ENCODE peak calls at places on chromosomes 4 and X, in four cellular contexts. One of them, this sample, is unnamed.

GRCh38 chr4:109614015-109614414 is 54.0 kb downstream of the MCUB start:
- DNase-seq in stomach: no peak
- DNase-seq in suprapubic skin: no peak
- DNase-seq in sigmoid colon: no peak
- DNase-seq in this sample: no peak

GRCh38 chr4:80171251-80171650 is 26.1 kb upstream of the PRDM8 start:
- DNase-seq in sigmoid colon: no peak
- DNase-seq in suprapubic skin: no peak
- DNase-seq in stomach: no peak
- DNase-seq in this sample: no peak

GRCh38 chr4:23969635-23970034 is 79.8 kb upstream of the PPARGC1A start:
- DNase-seq in stomach: no peak
- DNase-seq in suprapubic skin: no peak
- DNase-seq in sigmoid colon: no peak
- DNase-seq in this sample: no peak

GRCh38 chr4:3304831-3305609 is 12.2 kb downstream of the RGS12 start:
- DNase-seq in suprapubic skin: peak
- DNase-seq in sigmoid colon: peak
- DNase-seq in stomach: no peak
- DNase-seq in this sample: peak

GRCh38 chrX:150627957-150628356 is 59.5 kb downstream of the MTM1 start:
- DNase-seq in stomach: no peak
- DNase-seq in sigmoid colon: no peak
- DNase-seq in suprapubic skin: no peak
- DNase-seq in this sample: no peak

GRCh38 chr4:182749768-182750167 is 167.4 kb downstream of the DCTD start:
- DNase-seq in stomach: no peak
- DNase-seq in suprapubic skin: no peak
- DNase-seq in sigmoid colon: no peak
- DNase-seq in this sample: no peak

GRCh38 chrX:24125028-24125612 is 24.4 kb upstream of the ZFX start:
- DNase-seq in stomach: peak
- DNase-seq in sigmoid colon: no peak
- DNase-seq in suprapubic skin: no peak
- DNase-seq in this sample: no peak

GRCh38 chr4:177380730-177381287 is 61.4 kb downstream of the AGA start:
- DNase-seq in sigmoid colon: no peak
- DNase-seq in suprapubic skin: no peak
- DNase-seq in stomach: no peak
- DNase-seq in this sample: no peak

GRCh38 chr4:2942037-2942531 is 21.1 kb downstream of the NOP14 start:
- DNase-seq in stomach: no peak
- DNase-seq in suprapubic skin: no peak
- DNase-seq in sigmoid colon: no peak
- DNase-seq in this sample: peak

GRCh38 chrX:74940414-74940813 is 15.2 kb upstream of the NEXMIF start:
- DNase-seq in suprapubic skin: no peak
- DNase-seq in stomach: no peak
- DNase-seq in sigmoid colon: no peak
- DNase-seq in this sample: no peak

GRCh38 chrX:155148724-155149537 is 67.3 kb upstream of the VBP1 start:
- DNase-seq in sigmoid colon: no peak
- DNase-seq in stomach: no peak
- DNase-seq in suprapubic skin: no peak
- DNase-seq in this sample: no peak

GRCh38 chr4:166065324-166065723 is 192.3 kb downstream of the TLL1 start:
- DNase-seq in suprapubic skin: no peak
- DNase-seq in sigmoid colon: no peak
- DNase-seq in stomach: no peak
- DNase-seq in this sample: no peak

GRCh38 chrX:11929476-11929875 is 171.4 kb downstream of the MSL3 start:
- DNase-seq in sigmoid colon: no peak
- DNase-seq in stomach: no peak
- DNase-seq in suprapubic skin: no peak
- DNase-seq in this sample: no peak

GRCh38 chrX:1215123-1215823 is 2.8 kb upstream of the CRLF2 start:
- DNase-seq in stomach: no peak
- DNase-seq in sigmoid colon: peak
- DNase-seq in suprapubic skin: no peak
- DNase-seq in this sample: no peak

GRCh38 chr4:23890369-23891063 is 669 bp upstream of the PPARGC1A start:
- DNase-seq in sigmoid colon: no peak
- DNase-seq in suprapubic skin: no peak
- DNase-seq in stomach: no peak
- DNase-seq in this sample: no peak

GRCh38 chr4:78645853-78646757 is 94.5 kb downstream of the ANXA3 start:
- DNase-seq in sigmoid colon: peak
- DNase-seq in stomach: peak
- DNase-seq in suprapubic skin: peak
- DNase-seq in this sample: peak

GRCh38 chr4:7135389-7135746 is 57.0 kb upstream of the SORCS2 start:
- DNase-seq in stomach: no peak
- DNase-seq in suprapubic skin: no peak
- DNase-seq in sigmoid colon: no peak
- DNase-seq in this sample: peak

GRCh38 chr4:76585897-76586360 is 150.9 kb downstream of the SHROOM3 start:
- DNase-seq in sigmoid colon: peak
- DNase-seq in suprapubic skin: peak
- DNase-seq in stomach: peak
- DNase-seq in this sample: no peak

GRCh38 chr4:69038582-69038981 is 57.7 kb upstream of the UGT2B7 start:
- DNase-seq in suprapubic skin: no peak
- DNase-seq in stomach: no peak
- DNase-seq in sigmoid colon: no peak
- DNase-seq in this sample: no peak

GRCh38 chr4:41683321-41683720 is 65.2 kb downstream of the PHOX2B start:
- DNase-seq in sigmoid colon: no peak
- DNase-seq in stomach: no peak
- DNase-seq in suprapubic skin: no peak
- DNase-seq in this sample: no peak

GRCh38 chr4:101274888-101275752 is 72.2 kb downstream of the PPP3CA start:
- DNase-seq in sigmoid colon: no peak
- DNase-seq in stomach: no peak
- DNase-seq in suprapubic skin: no peak
- DNase-seq in this sample: no peak

GRCh38 chr4:73499996-73500765 is 18.6 kb downstream of the AFM start:
- DNase-seq in sigmoid colon: no peak
- DNase-seq in suprapubic skin: no peak
- DNase-seq in stomach: no peak
- DNase-seq in this sample: no peak

GRCh38 chrX:102746134-102746584 is 25.6 kb downstream of the GPRASP3 start:
- DNase-seq in suprapubic skin: peak
- DNase-seq in sigmoid colon: peak
- DNase-seq in stomach: peak
- DNase-seq in this sample: no peak

GRCh38 chrX:102712216-102712966 is at the start of gene GPRASP2:
- DNase-seq in suprapubic skin: peak
- DNase-seq in stomach: peak
- DNase-seq in sigmoid colon: peak
- DNase-seq in this sample: no peak

GRCh38 chrX:79564362-79564761 is 197.2 kb upstream of the ITM2A start:
- DNase-seq in sigmoid colon: no peak
- DNase-seq in stomach: no peak
- DNase-seq in suprapubic skin: no peak
- DNase-seq in this sample: no peak

GRCh38 chr4:119132306-119132705 is 3.3 kb upstream of the MYOZ2 start:
- DNase-seq in suprapubic skin: no peak
- DNase-seq in sigmoid colon: no peak
- DNase-seq in stomach: no peak
- DNase-seq in this sample: no peak

GRCh38 chr4:119135721-119136121 is at the start of gene MYOZ2:
- DNase-seq in stomach: no peak
- DNase-seq in sigmoid colon: no peak
- DNase-seq in suprapubic skin: no peak
- DNase-seq in this sample: no peak

GRCh38 chr4:119128125-119128524 is 7.5 kb upstream of the MYOZ2 start:
- DNase-seq in suprapubic skin: no peak
- DNase-seq in sigmoid colon: no peak
- DNase-seq in stomach: no peak
- DNase-seq in this sample: no peak

GRCh38 chr4:119130365-119131065 is 5.1 kb upstream of the MYOZ2 start:
- DNase-seq in stomach: no peak
- DNase-seq in sigmoid colon: no peak
- DNase-seq in suprapubic skin: no peak
- DNase-seq in this sample: no peak

DNA sequence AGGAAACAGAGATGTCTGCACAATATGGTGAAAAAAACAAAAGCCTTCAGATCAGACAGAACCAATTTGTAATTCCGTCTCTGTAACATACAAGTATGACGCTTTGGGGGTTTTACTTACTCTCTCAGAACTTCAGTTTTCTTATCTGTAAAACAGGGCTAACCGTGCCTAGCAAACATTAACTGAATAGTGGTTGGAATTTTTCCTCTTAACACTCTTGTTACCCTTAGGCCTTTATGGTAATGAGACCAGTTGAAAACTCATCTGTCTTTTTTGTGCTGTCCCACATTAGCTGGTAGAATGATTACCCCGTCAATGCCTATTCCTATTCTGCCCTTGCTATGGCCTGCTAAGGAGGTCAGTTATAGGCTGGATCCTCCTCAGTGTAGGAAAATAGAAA is 4.5 kb upstream of the MYOZ2 start:
- DNase-seq in suprapubic skin: no peak
- DNase-seq in sigmoid colon: no peak
- DNase-seq in stomach: no peak
- DNase-seq in this sample: no peak
- TF ChIP-seq EP300 in suprapubic skin: no peak
- TF ChIP-seq EP300 in sigmoid colon: no peak
- TF ChIP-seq EP300 in stomach: no peak
- TF ChIP-seq EP300 in this sample: no peak

GRCh38 chr4:118278473-118279274 is 74.1 kb downstream of the PRSS12 start:
- DNase-seq in stomach: peak
- DNase-seq in suprapubic skin: peak
- DNase-seq in sigmoid colon: peak
- DNase-seq in this sample: peak
- TF ChIP-seq EP300 in stomach: no peak
- TF ChIP-seq EP300 in suprapubic skin: peak
- TF ChIP-seq EP300 in sigmoid colon: no peak
- TF ChIP-seq EP300 in this sample: peak

GRCh38 chr4:173675446-173675845 is 145.4 kb upstream of the HAND2 start:
- DNase-seq in sigmoid colon: no peak
- DNase-seq in suprapubic skin: no peak
- DNase-seq in stomach: no peak
- DNase-seq in this sample: no peak

GRCh38 chr4:173685324-173685723 is 155.3 kb upstream of the HAND2 start:
- DNase-seq in stomach: no peak
- DNase-seq in sigmoid colon: no peak
- DNase-seq in suprapubic skin: no peak
- DNase-seq in this sample: no peak

GRCh38 chr4:173685761-173686260 is 155.8 kb upstream of the HAND2 start:
- DNase-seq in suprapubic skin: no peak
- DNase-seq in sigmoid colon: no peak
- DNase-seq in stomach: no peak
- DNase-seq in this sample: no peak

GRCh38 chr4:173684223-173684622 is 154.2 kb upstream of the HAND2 start:
- DNase-seq in suprapubic skin: no peak
- DNase-seq in stomach: no peak
- DNase-seq in sigmoid colon: no peak
- DNase-seq in this sample: no peak

GRCh38 chr4:173680278-173680677 is 150.2 kb upstream of the HAND2 start:
- DNase-seq in sigmoid colon: no peak
- DNase-seq in stomach: no peak
- DNase-seq in suprapubic skin: no peak
- DNase-seq in this sample: no peak
- TF ChIP-seq EP300 in sigmoid colon: no peak
- TF ChIP-seq EP300 in stomach: no peak
- TF ChIP-seq EP300 in suprapubic skin: no peak
- TF ChIP-seq EP300 in this sample: no peak

DNA sequence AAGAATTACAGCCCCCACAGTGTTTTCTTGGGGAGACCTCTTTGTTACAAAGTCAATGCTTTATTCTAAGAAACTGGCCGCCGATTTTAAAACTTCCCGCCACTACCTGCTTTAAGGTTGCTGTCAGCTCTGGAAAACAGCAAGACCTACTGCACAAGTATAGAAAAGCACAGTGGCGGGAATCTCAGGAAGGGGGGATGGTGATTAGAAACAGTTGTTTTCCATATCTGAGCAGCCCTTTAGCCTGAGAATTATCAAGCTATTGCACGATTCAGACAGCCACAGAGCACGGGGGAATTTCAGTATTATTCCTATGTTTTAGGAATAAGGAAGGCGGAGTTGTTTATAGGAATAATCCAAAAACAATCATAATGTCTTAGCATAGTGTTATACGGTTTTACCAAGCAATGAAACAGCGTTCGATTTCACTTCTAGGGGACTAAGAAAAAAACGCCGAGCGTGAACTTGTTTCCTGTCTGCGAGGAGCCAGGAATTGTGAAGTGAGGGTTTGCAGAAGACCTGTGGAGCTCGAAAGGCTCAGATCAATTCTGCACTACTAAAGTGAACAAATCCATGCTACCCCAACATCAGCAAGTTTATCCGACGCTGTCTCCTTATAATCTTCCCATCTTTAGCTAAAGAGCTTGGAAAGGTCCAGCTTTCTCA is 81.3 kb downstream of the HMGN5 start:
- DNase-seq in sigmoid colon: no peak
- DNase-seq in stomach: no peak
- DNase-seq in suprapubic skin: no peak
- DNase-seq in this sample: no peak
- TF ChIP-seq EP300 in sigmoid colon: no peak
- TF ChIP-seq EP300 in stomach: no peak
- TF ChIP-seq EP300 in suprapubic skin: no peak
- TF ChIP-seq EP300 in this sample: no peak

This sample was measured in tibial nerve.